ENCODE peak calls at places on chromosome 21, in five cellular contexts. Z, A, U, H and V are unnamed samples.

GRCh38 chr21:29985866-29986265 is 46.1 kb upstream of the GRIK1 start:
- DNase-seq in U (no peak), Z (no peak), H (no peak), A (no peak), V (no peak)

GRCh38 chr21:29332461-29333354 is 34.0 kb downstream of the BACH1 start:
- DNase-seq in Z (no peak), U (no peak), A (no peak), H (no peak), V (peak; percentile 30)

GRCh38 chr21:27219068-27219467 is 252.2 kb upstream of the ADAMTS5 start:
- DNase-seq in A (no peak), U (no peak), H (no peak), Z (no peak), V (peak; percentile 75)

GRCh38 chr21:32826317-32827167 is 55.0 kb upstream of the PAXBP1 start:
- DNase-seq in A (no peak), Z (no peak), H (no peak), U (peak; percentile 63), V (peak; percentile 71)

GRCh38 chr21:27425574-27425973 is 458.7 kb upstream of the ADAMTS5 start:
- DNase-seq in Z (no peak), U (no peak), H (no peak), A (no peak), V (peak; percentile 93)

GRCh38 chr21:25577765-25578069 is 29.6 kb downstream of the MRPL39 start:
- DNase-seq in A (no peak), H (no peak), Z (no peak), U (no peak), V (no peak)

GRCh38 chr21:29185172-29185571 is 54.7 kb downstream of the MAP3K7CL start:
- DNase-seq in Z (no peak), A (no peak), H (no peak), U (no peak), V (no peak)

GRCh38 chr21:31332525-31332924 is 11.5 kb downstream of the TIAM1 start:
- DNase-seq in A (no peak), H (no peak), Z (no peak), U (no peak), V (no peak)

GRCh38 chr21:39127506-39127905 is 55.7 kb downstream of the PSMG1 start:
- DNase-seq in Z (no peak), H (no peak), U (no peak), A (no peak), V (no peak)

GRCh38 chr21:19844334-19844733 is 1153.9 kb upstream of the NCAM2 start:
- DNase-seq in H (no peak), Z (no peak), A (no peak), U (no peak), V (no peak)

GRCh38 chr21:31872452-31873274 is at the start of gene HUNK:
- DNase-seq in A (no peak), U (peak; percentile 28), H (no peak), Z (peak; percentile 24), V (peak; percentile 56)

GRCh38 chr21:33584455-33584854 is 4.0 kb downstream of the DONSON start:
- DNase-seq in A (no peak), U (no peak), Z (no peak), H (no peak), V (no peak)

GRCh38 chr21:29144736-29145353 is 14.4 kb downstream of the MAP3K7CL start:
- DNase-seq in A (no peak), U (no peak), H (no peak), Z (no peak), V (peak; percentile 42)

GRCh38 chr21:40556442-40556968 is 290.5 kb downstream of the DSCAM start:
- DNase-seq in U (no peak), A (no peak), Z (no peak), H (no peak), V (no peak)

GRCh38 chr21:39518055-39518844 is 66.5 kb downstream of the SH3BGR start:
- DNase-seq in A (no peak), H (no peak), Z (no peak), U (peak; percentile 65), V (peak; percentile 32)

GRCh38 chr21:33383056-33383888 is 19.9 kb upstream of the IFNGR2 start:
- DNase-seq in H (no peak), A (no peak), Z (peak; percentile 65), U (peak; percentile 71), V (peak; percentile 66)

GRCh38 chr21:38819051-38819718 is 13.5 kb downstream of the ETS2 start:
- DNase-seq in H (no peak), U (no peak), Z (no peak), A (no peak), V (no peak)

GRCh38 chr21:39712976-39713375 is 32.0 kb upstream of the IGSF5 start:
- DNase-seq in Z (no peak), A (no peak), U (peak; percentile 9), H (no peak), V (no peak)

GRCh38 chr21:15197696-15198095 is 132.9 kb upstream of the NRIP1 start:
- DNase-seq in U (no peak), A (no peak), H (no peak), Z (no peak), V (no peak)

GRCh38 chr21:32687946-32688345 is 39.9 kb downstream of the SYNJ1 start:
- DNase-seq in Z (no peak), U (no peak), H (no peak), A (no peak), V (no peak)

GRCh38 chr21:14900058-14900457 is 164.7 kb downstream of the NRIP1 start:
- DNase-seq in A (no peak), Z (no peak), U (no peak), H (no peak), V (no peak)

GRCh38 chr21:29496337-29496736 is 197.6 kb downstream of the BACH1 start:
- DNase-seq in U (no peak), A (no peak), Z (no peak), H (no peak), V (no peak)

GRCh38 chr21:21039624-21040023 is 41.4 kb downstream of the NCAM2 start:
- DNase-seq in H (no peak), A (no peak), U (no peak), Z (no peak), V (no peak)

GRCh38 chr21:18403685-18404084 is at the start of gene TMPRSS15:
- DNase-seq in U (no peak), H (no peak), Z (no peak), A (no peak), V (no peak)

GRCh38 chr21:39952265-39952664 is 85.0 kb downstream of the PCP4 start:
- DNase-seq in A (no peak), H (no peak), U (no peak), Z (no peak), V (no peak)

GRCh38 chr21:39073063-39073462 is 110.2 kb downstream of the PSMG1 start:
- DNase-seq in Z (no peak), A (no peak), H (no peak), U (no peak), V (no peak)

GRCh38 chr21:18549214-18549905 is 145.8 kb upstream of the TMPRSS15 start:
- DNase-seq in Z (no peak), H (no peak), A (no peak), U (no peak), V (no peak)

GRCh38 chr21:28671549-28672195 is 321.0 kb downstream of the LTN1 start:
- DNase-seq in H (peak; percentile 16), A (no peak), U (no peak), Z (no peak), V (peak; percentile 41)

GRCh38 chr21:25925064-25925463 is 190.3 kb downstream of the GABPA start:
- DNase-seq in U (no peak), H (no peak), Z (no peak), A (no peak), V (no peak)

GRCh38 chr21:33063365-33063883 is 6.5 kb upstream of the OLIG1 start:
- DNase-seq in A (no peak), U (no peak), H (no peak), Z (no peak), V (no peak)

GRCh38 chr21:25735221-25735894 is 586 bp downstream of the GABPA start:
- DNase-seq in H (peak; percentile 37), A (peak; percentile 62), Z (peak; percentile 93), U (peak; percentile 88), V (peak; percentile 86)

GRCh38 chr21:29017639-29018237 is 1.4 kb downstream of the RWDD2B start:
- DNase-seq in U (no peak), A (no peak), H (no peak), Z (no peak), V (no peak)

GRCh38 chr21:9837946-9838801 is 683.2 kb upstream of the TPTE start:
- DNase-seq in U (no peak), Z (no peak), H (no peak), A (no peak), V (no peak)

GRCh38 chr21:14271053-14271452 is 55.1 kb downstream of the RBM11 start:
- DNase-seq in A (no peak), H (no peak), Z (no peak), U (no peak), V (no peak)

GRCh38 chr21:33496345-33496744 is 4.8 kb upstream of the DNAJC28 start:
- DNase-seq in U (peak; percentile 2), Z (no peak), H (no peak), A (no peak), V (no peak)

GRCh38 chr21:37580690-37581089 is 214.1 kb downstream of the DYRK1A start:
- DNase-seq in A (no peak), U (no peak), Z (no peak), H (no peak), V (no peak)
- H3K4me3 ChIP-seq in A (no peak overlapping the region), U (no peak overlapping the region), Z (no peak overlapping the region), H (no peak overlapping the region), V (no peak overlapping the region)

DNA sequence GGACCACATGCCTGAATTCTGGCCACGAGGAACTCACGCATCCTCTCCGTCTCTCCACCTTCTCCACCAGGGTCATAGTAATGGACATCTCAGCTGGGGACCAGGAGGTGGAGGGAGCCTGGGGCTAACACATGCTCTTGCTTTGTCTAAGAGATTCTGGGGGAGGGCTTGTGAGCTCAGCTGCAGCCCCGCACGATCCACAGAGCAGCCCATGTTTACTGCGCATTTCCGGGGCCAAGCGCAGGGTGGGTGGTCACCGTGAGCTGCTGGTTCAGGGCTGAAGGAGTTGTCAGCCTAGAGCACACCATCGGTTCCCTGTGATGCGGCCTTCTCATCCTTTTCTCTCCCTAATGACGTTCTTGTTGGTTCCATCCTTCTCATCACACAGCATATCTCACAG is 7.5 kb upstream of the TFF2 start:
- DNase-seq in U (no peak), A (no peak), H (no peak), Z (no peak), V (no peak)
- TF ChIP-seq CTCF in U (no peak), A (no peak), H (no peak), Z (no peak), V (no peak)

GRCh38 chr21:44836666-44837471 is 19.0 kb upstream of the SUMO3 start:
- DNase-seq in U (peak; percentile 34), H (no peak), Z (no peak), A (no peak), V (peak; percentile 35)

GRCh38 chr21:44836349-44836665 is 18.4 kb upstream of the SUMO3 start:
- DNase-seq in Z (no peak), H (no peak), U (no peak), A (no peak), V (no peak)

GRCh38 chr21:44838951-44839350 is 21.1 kb upstream of the SUMO3 start:
- DNase-seq in U (no peak), A (no peak), H (no peak), Z (no peak), V (no peak)

GRCh38 chr21:44838038-44838895 is 20.4 kb upstream of the SUMO3 start:
- DNase-seq in H (no peak), A (no peak), U (no peak), Z (no peak), V (no peak)

GRCh38 chr21:44837537-44837936 is 19.7 kb upstream of the SUMO3 start:
- DNase-seq in Z (no peak), H (no peak), U (no peak), A (no peak), V (no peak)
- H3K4me3 ChIP-seq in Z (no peak overlapping the region), H (no peak overlapping the region), U (no peak overlapping the region), A (no peak overlapping the region), V (no peak overlapping the region)

GRCh38 chr21:24514081-24514733 is 1093.1 kb downstream of the MRPL39 start:
- DNase-seq in H (no peak), Z (no peak), A (no peak), U (peak; percentile 0), V (no peak)
- TF ChIP-seq CTCF in H (peak; percentile 5), Z (peak; percentile 23), A (peak; percentile 30), U (no peak), V (no peak)